ENCODE peak calls at places on chromosomes 7 and 10, in seven cellular contexts. Z is activated T-cell treated with anti-CD3 and anti-CD28 coated beads, Interleukin-2, amount 50 U/mL, for 72 hours; K is hepatic stellate cell; R is stimulated activated CD4-positive, alpha-beta T cell treated with anti-CD3 and anti-CD28 coated beads, Interleukin-4, amount 100 ng/mL, for 48 hours; J is stimulated activated naive CD4-positive, alpha-beta T cell; L is GM04504; H is activated gamma-delta T cell treated with anti-CD3 and anti-CD28 coated beads, Interleukin-2, amount 50 U/mL, for 16 hours. E is an unnamed sample.

GRCh38 chr10:131124945-131125344 is 186.6 kb downstream of the TCERG1L start:
- DNase-seq in Z (no peak), J (no peak), H (no peak), R (no peak), L (no peak), K (no peak), E (no peak)

GRCh38 chr10:89206402-89207180 is 526 bp downstream of the CH25H start:
- DNase-seq in J (peak; percentile 29), R (no peak), L (no peak), Z (peak; percentile 27), K (peak; percentile 27), H (peak; percentile 4), E (peak; percentile 58)

GRCh38 chr7:132509667-132510066 is 66.6 kb downstream of the PLXNA4 start:
- DNase-seq in L (no peak), Z (no peak), R (no peak), J (no peak), K (no peak), H (no peak), E (no peak)

GRCh38 chr7:114703677-114704076 is 218.2 kb upstream of the MDFIC start:
- DNase-seq in Z (no peak), J (no peak), K (no peak), L (no peak), H (no peak), R (no peak), E (no peak)

GRCh38 chr7:131276190-131276589 is 51.5 kb upstream of the MKLN1 start:
- DNase-seq in R (no peak), Z (no peak), H (no peak), L (no peak), J (no peak), K (no peak), E (no peak)

GRCh38 chr10:93160829-93161228 is 87.1 kb downstream of the CYP26A1 start:
- DNase-seq in L (peak; percentile 90), R (no peak), Z (no peak), J (no peak), H (no peak), K (peak; percentile 59), E (no peak)

GRCh38 chr10:35422236-35422635 is 85.9 kb downstream of the CCNY start:
- DNase-seq in K (no peak), J (no peak), H (no peak), L (no peak), R (no peak), Z (no peak), E (no peak)

GRCh38 chr7:135512135-135512887 is 2.4 kb upstream of the CNOT4 start:
- DNase-seq in Z (peak; percentile 30), R (no peak), H (no peak), J (no peak), K (peak; percentile 23), L (no peak), E (no peak)

GRCh38 chr10:120495226-120495625 is 38.2 kb downstream of the PLPP4 start:
- DNase-seq in R (no peak), L (no peak), H (no peak), Z (no peak), K (peak; percentile 21), J (no peak), E (no peak)

GRCh38 chr10:4141471-4141870 is 356.5 kb upstream of the KLF6 start:
- DNase-seq in H (no peak), Z (no peak), K (peak; percentile 9), R (no peak), L (no peak), J (no peak), E (no peak)

GRCh38 chr7:99806839-99807478 is 20.9 kb upstream of the CYP3A43 start:
- DNase-seq in L (no peak), J (no peak), H (no peak), K (no peak), R (no peak), Z (no peak), E (no peak)

GRCh38 chr10:112622786-112623185 is 175.8 kb downstream of the VTI1A start:
- DNase-seq in H (no peak), L (no peak), J (no peak), Z (no peak), K (no peak), R (no peak), E (no peak)

GRCh38 chr10:114879541-114880158 is 58.1 kb downstream of the FHIP2A start:
- DNase-seq in J (no peak), K (no peak), R (peak; percentile 19), Z (peak; percentile 60), H (no peak), L (no peak), E (no peak)

GRCh38 chr7:45609180-45609579 is 35.0 kb downstream of the ADCY1 start:
- DNase-seq in H (no peak), R (no peak), L (no peak), J (no peak), K (no peak), Z (no peak), E (no peak)